ENCODE peak calls at places on chromosomes 3 and 15, in ten cellular contexts. N, H, G, S, L, U, P, X, F and C are unnamed samples.

GRCh38 chr3:150062492-150062891 is 91.8 kb upstream of the PFN2 start:
- DNase-seq in N (no peak), H (peak), G (no peak), S (no peak), L (no peak), U (peak), P (no peak), X (peak), F (no peak), C (no peak)

GRCh38 chr3:35784162-35784561 is 144.8 kb downstream of the ARPP21 start:
- DNase-seq in N (no peak), H (no peak), G (no peak), S (no peak), L (no peak), U (no peak), P (no peak), X (no peak), F (no peak), C (no peak)

GRCh38 chr3:66498718-66499611 is 1.9 kb downstream of the LRIG1 start:
- DNase-seq in N (no peak), H (peak), G (no peak), S (no peak), L (no peak), U (no peak), P (no peak), X (no peak), F (no peak), C (no peak)

GRCh38 chr3:63961891-63962290 is 49.7 kb upstream of the SCAANT1 start:
- DNase-seq in N (peak), H (peak), G (no peak), S (no peak), L (peak), U (no peak), P (no peak), X (peak), F (no peak), C (no peak)

GRCh38 chr3:111712294-111713180 is 117.4 kb upstream of the ZBED2 start:
- DNase-seq in N (no peak), H (no peak), G (no peak), S (no peak), L (peak), U (no peak), P (no peak), X (peak), F (peak), C (peak)

GRCh38 chr15:99148851-99149276 is 44.0 kb downstream of the SYNM start:
- DNase-seq in N (no peak), H (no peak), G (no peak), S (no peak), L (no peak), U (no peak), P (no peak), X (no peak), F (no peak), C (no peak)

GRCh38 chr3:184738519-184738890 is 26.6 kb upstream of the MAGEF1 start:
- DNase-seq in N (no peak), H (no peak), G (no peak), S (no peak), L (no peak), U (no peak), P (no peak), X (no peak), F (no peak), C (no peak)

GRCh38 chr15:50163719-50164410 is 18.1 kb upstream of the SLC27A2 start:
- DNase-seq in N (no peak), H (no peak), G (no peak), S (no peak), L (no peak), U (no peak), P (no peak), X (no peak), F (no peak), C (no peak)

GRCh38 chr3:148400754-148401153 is 296.9 kb upstream of the AGTR1 start:
- DNase-seq in N (no peak), H (peak), G (no peak), S (no peak), L (no peak), U (no peak), P (no peak), X (no peak), F (no peak), C (no peak)

GRCh38 chr3:111967651-111968274 is 11.1 kb upstream of the ABHD10 start:
- DNase-seq in N (peak), H (peak), G (peak), S (peak), L (peak), U (peak), P (peak), X (peak), F (peak), C (peak)

GRCh38 chr15:64284037-64284436 is 71.9 kb downstream of the CSNK1G1 start:
- DNase-seq in N (no peak), H (peak), G (no peak), S (no peak), L (no peak), U (peak), P (no peak), X (peak), F (no peak), C (no peak)

GRCh38 chr3:29789686-29790085 is 508.8 kb downstream of the RBMS3 start:
- DNase-seq in N (no peak), H (peak), G (no peak), S (no peak), L (no peak), U (no peak), P (no peak), X (no peak), F (no peak), C (no peak)